ENCODE peak calls at places on chromosomes 4 and X, in ten cellular contexts. R is fibroblast of the conjunctiva, K is erythroblast, M is hippocampal formation, B is dorsolateral prefrontal cortex, X is HT1080, W is transverse colon, Z is GM19239, Q is amniotic stem cell, J is lung microvascular endothelial cell. E is an unnamed sample.

GRCh38 chrX:116009871-116010710 is 160.5 kb upstream of the AGTR2 start:
- DNase-seq in X (no peak), R (peak), J (no peak), K (no peak), Q (no peak), B (peak), W (peak), M (peak), Z (no peak), E (no peak)

GRCh38 chr4:183444953-183445543 is 612 bp downstream of the CDKN2AIP start:
- DNase-seq in J (peak), R (no peak), K (peak), X (peak), Q (no peak), Z (no peak), W (peak), M (no peak), B (no peak), E (no peak)

GRCh38 chrX:51614353-51614752 is 4.4 kb downstream of the CENPVL3 start:
- DNase-seq in R (peak), Z (peak), M (no peak), X (peak), W (no peak), J (peak), K (peak), Q (peak), B (no peak), E (no peak)

GRCh38 chrX:10821293-10821692 is 200.9 kb upstream of the MID1 start:
- DNase-seq in B (no peak), K (peak), Z (no peak), R (no peak), X (no peak), W (no peak), J (no peak), M (no peak), Q (no peak), E (no peak)

GRCh38 chr4:1721666-1722550 is 587 bp downstream of the TACC3 start:
- DNase-seq in B (no peak), M (no peak), W (no peak), R (no peak), Q (no peak), Z (no peak), K (peak), X (no peak), J (no peak), E (peak)

GRCh38 chrX:103531002-103531401 is 11.7 kb upstream of the RAB40A start:
- DNase-seq in X (peak), B (no peak), Q (peak), K (no peak), M (no peak), Z (no peak), J (peak), W (no peak), R (peak), E (no peak)

GRCh38 chrX:12548746-12549145 is 242.5 kb upstream of the PRPS2 start:
- DNase-seq in Q (no peak), R (no peak), J (peak), M (no peak), Z (peak), X (no peak), W (no peak), K (peak), B (no peak), E (no peak)

GRCh38 chr4:118942465-118942864 is 53.8 kb downstream of the SYNPO2 start:
- DNase-seq in B (no peak), K (no peak), J (no peak), M (no peak), R (no peak), Z (no peak), W (no peak), Q (no peak), X (peak), E (no peak)

GRCh38 chr4:76090241-76090691 is 15.8 kb downstream of the ART3 start:
- DNase-seq in R (peak), Z (peak), B (no peak), Q (peak), M (peak), K (peak), W (no peak), J (peak), X (peak), E (no peak)

GRCh38 chrX:136658151-136658550 is 10.2 kb downstream of the CD40LG start:
- DNase-seq in M (no peak), J (no peak), B (no peak), K (no peak), W (no peak), R (no peak), Q (no peak), X (no peak), Z (no peak), E (no peak)

GRCh38 chr4:24683116-24683515 is 98.8 kb upstream of the DHX15 start:
- DNase-seq in M (no peak), B (no peak), Z (no peak), J (no peak), R (no peak), W (no peak), Q (no peak), K (no peak), X (no peak), E (no peak)

E was measured in chondrocyte.